ENCODE peak calls at places on chromosomes 5 and 9, in seven cellular contexts. One of them, this sample, is unnamed.

GRCh38 chr9:84277646-84278045 is 62.9 kb downstream of the SLC28A3 start:
- DNase-seq in cardiac muscle cell: no peak
- DNase-seq in breast epithelium: no peak
- DNase-seq in brain microvascular endothelial cell: no peak
- DNase-seq in CD8-positive, alpha-beta memory T cell: no peak
- DNase-seq in sigmoid colon: no peak
- DNase-seq in tibial artery: no peak
- DNase-seq in this sample: no peak

GRCh38 chr9:7177383-7177782 is 419.6 kb downstream of the KDM4C start:
- DNase-seq in tibial artery: no peak
- DNase-seq in brain microvascular endothelial cell: no peak
- DNase-seq in sigmoid colon: no peak
- DNase-seq in CD8-positive, alpha-beta memory T cell: no peak
- DNase-seq in cardiac muscle cell: no peak
- DNase-seq in breast epithelium: no peak
- DNase-seq in this sample: no peak

GRCh38 chr9:5500441-5501235 is 9.7 kb upstream of the PDCD1LG2 start:
- DNase-seq in breast epithelium: no peak
- DNase-seq in tibial artery: no peak
- DNase-seq in cardiac muscle cell: no peak
- DNase-seq in CD8-positive, alpha-beta memory T cell: no peak
- DNase-seq in brain microvascular endothelial cell: peak
- DNase-seq in sigmoid colon: no peak
- DNase-seq in this sample: peak

GRCh38 chr9:78439192-78439865 is 142.4 kb downstream of the PSAT1 start:
- DNase-seq in tibial artery: peak
- DNase-seq in cardiac muscle cell: peak
- DNase-seq in CD8-positive, alpha-beta memory T cell: peak
- DNase-seq in sigmoid colon: peak
- DNase-seq in breast epithelium: peak
- DNase-seq in brain microvascular endothelial cell: peak
- DNase-seq in this sample: peak

GRCh38 chr5:142532416-142533176 is 153.3 kb downstream of the FGF1 start:
- DNase-seq in sigmoid colon: no peak
- DNase-seq in tibial artery: no peak
- DNase-seq in breast epithelium: no peak
- DNase-seq in cardiac muscle cell: no peak
- DNase-seq in CD8-positive, alpha-beta memory T cell: no peak
- DNase-seq in brain microvascular endothelial cell: no peak
- DNase-seq in this sample: no peak

GRCh38 chr5:166677891-166678290 is 1613.6 kb upstream of the WWC1 start:
- DNase-seq in brain microvascular endothelial cell: no peak
- DNase-seq in breast epithelium: no peak
- DNase-seq in sigmoid colon: no peak
- DNase-seq in cardiac muscle cell: no peak
- DNase-seq in tibial artery: no peak
- DNase-seq in CD8-positive, alpha-beta memory T cell: no peak
- DNase-seq in this sample: no peak

GRCh38 chr5:117084052-117084451 is 509.4 kb upstream of the SEMA6A start:
- DNase-seq in brain microvascular endothelial cell: no peak
- DNase-seq in cardiac muscle cell: peak
- DNase-seq in sigmoid colon: no peak
- DNase-seq in breast epithelium: no peak
- DNase-seq in CD8-positive, alpha-beta memory T cell: no peak
- DNase-seq in tibial artery: no peak
- DNase-seq in this sample: peak

GRCh38 chr5:34503379-34504346 is 152.5 kb upstream of the RAI14 start:
- DNase-seq in sigmoid colon: no peak
- DNase-seq in breast epithelium: peak
- DNase-seq in CD8-positive, alpha-beta memory T cell: no peak
- DNase-seq in tibial artery: no peak
- DNase-seq in cardiac muscle cell: no peak
- DNase-seq in brain microvascular endothelial cell: no peak
- DNase-seq in this sample: no peak

GRCh38 chr9:101995231-101995630 is 256.8 kb upstream of the GRIN3A start:
- DNase-seq in CD8-positive, alpha-beta memory T cell: no peak
- DNase-seq in breast epithelium: no peak
- DNase-seq in brain microvascular endothelial cell: peak
- DNase-seq in cardiac muscle cell: no peak
- DNase-seq in tibial artery: no peak
- DNase-seq in sigmoid colon: no peak
- DNase-seq in this sample: peak

GRCh38 chr5:174410716-174411512 is 313.5 kb upstream of the MSX2 start:
- DNase-seq in CD8-positive, alpha-beta memory T cell: no peak
- DNase-seq in breast epithelium: no peak
- DNase-seq in brain microvascular endothelial cell: no peak
- DNase-seq in tibial artery: no peak
- DNase-seq in sigmoid colon: no peak
- DNase-seq in cardiac muscle cell: no peak
- DNase-seq in this sample: no peak

GRCh38 chr5:34499001-34499734 is 157.0 kb upstream of the RAI14 start:
- DNase-seq in brain microvascular endothelial cell: peak
- DNase-seq in cardiac muscle cell: no peak
- DNase-seq in sigmoid colon: no peak
- DNase-seq in CD8-positive, alpha-beta memory T cell: no peak
- DNase-seq in breast epithelium: no peak
- DNase-seq in tibial artery: no peak
- DNase-seq in this sample: no peak

DNA sequence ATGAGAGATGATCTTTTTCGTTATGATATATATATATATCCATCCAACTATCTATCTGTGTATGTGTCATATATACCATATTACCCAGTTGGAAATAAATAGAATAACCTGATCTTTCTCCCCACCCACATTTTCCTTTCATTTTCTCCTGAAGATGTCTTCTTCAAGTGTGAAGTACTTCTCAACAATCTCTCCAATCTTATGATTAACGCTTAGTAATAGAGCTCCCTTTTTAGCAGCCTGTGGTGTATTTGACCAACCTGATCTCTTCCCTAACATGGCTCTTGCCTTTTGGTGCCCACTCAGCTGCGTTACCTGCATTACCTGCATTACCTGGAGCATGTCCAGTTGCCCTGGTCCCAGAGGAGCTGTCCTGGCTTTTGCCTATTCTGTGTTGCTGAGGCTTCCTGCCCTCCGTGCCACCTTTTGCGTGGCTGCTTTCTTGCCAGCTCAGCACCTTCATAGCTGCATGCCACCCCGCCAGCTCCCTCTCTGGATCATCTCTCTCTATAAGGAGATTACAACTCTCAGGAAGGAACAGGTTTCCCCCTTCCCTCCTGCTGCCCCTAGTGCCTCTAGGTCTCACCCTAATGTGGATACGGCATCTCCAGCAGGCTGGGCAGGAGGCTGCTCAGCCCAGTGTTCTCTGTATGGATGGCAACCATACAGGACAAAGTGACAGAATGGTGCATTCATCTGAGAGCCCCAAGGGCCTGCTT is 126.6 kb downstream of the GADD45G start:
- DNase-seq in brain microvascular endothelial cell: no peak
- DNase-seq in breast epithelium: no peak
- DNase-seq in CD8-positive, alpha-beta memory T cell: no peak
- DNase-seq in sigmoid colon: no peak
- DNase-seq in tibial artery: no peak
- DNase-seq in cardiac muscle cell: no peak
- DNase-seq in this sample: no peak
- H3K4me3 ChIP-seq in brain microvascular endothelial cell: no peak
- H3K4me3 ChIP-seq in breast epithelium: no peak
- H3K4me3 ChIP-seq in CD8-positive, alpha-beta memory T cell: no peak
- H3K4me3 ChIP-seq in sigmoid colon: no peak
- H3K4me3 ChIP-seq in tibial artery: no peak
- H3K4me3 ChIP-seq in cardiac muscle cell: no peak
- H3K4me3 ChIP-seq in this sample: no peak

GRCh38 chr9:89602978-89603628 is 1.7 kb upstream of the GADD45G start:
- DNase-seq in sigmoid colon: peak
- DNase-seq in CD8-positive, alpha-beta memory T cell: peak
- DNase-seq in cardiac muscle cell: peak
- DNase-seq in tibial artery: peak
- DNase-seq in breast epithelium: peak
- DNase-seq in brain microvascular endothelial cell: peak
- DNase-seq in this sample: peak
- H3K27ac ChIP-seq in sigmoid colon: peak
- H3K27ac ChIP-seq in CD8-positive, alpha-beta memory T cell: no peak
- H3K27ac ChIP-seq in cardiac muscle cell: no peak
- H3K27ac ChIP-seq in tibial artery: peak
- H3K27ac ChIP-seq in breast epithelium: no peak
- H3K27ac ChIP-seq in brain microvascular endothelial cell: no peak
- H3K27ac ChIP-seq in this sample: peak

GRCh38 chr5:60520451-60521210 is 179.3 kb downstream of the DEPDC1B start:
- DNase-seq in sigmoid colon: no peak
- DNase-seq in CD8-positive, alpha-beta memory T cell: no peak
- DNase-seq in cardiac muscle cell: no peak
- DNase-seq in brain microvascular endothelial cell: no peak
- DNase-seq in breast epithelium: no peak
- DNase-seq in tibial artery: no peak
- DNase-seq in this sample: no peak

GRCh38 chr5:60521379-60522298 is 178.3 kb downstream of the DEPDC1B start:
- DNase-seq in cardiac muscle cell: no peak
- DNase-seq in sigmoid colon: no peak
- DNase-seq in brain microvascular endothelial cell: no peak
- DNase-seq in CD8-positive, alpha-beta memory T cell: no peak
- DNase-seq in breast epithelium: no peak
- DNase-seq in tibial artery: no peak
- DNase-seq in this sample: no peak

GRCh38 chr5:60517094-60517694 is 182.8 kb downstream of the DEPDC1B start:
- DNase-seq in sigmoid colon: no peak
- DNase-seq in breast epithelium: no peak
- DNase-seq in tibial artery: no peak
- DNase-seq in brain microvascular endothelial cell: no peak
- DNase-seq in CD8-positive, alpha-beta memory T cell: no peak
- DNase-seq in cardiac muscle cell: no peak
- DNase-seq in this sample: no peak

GRCh38 chr5:60517850-60518249 is 182.1 kb downstream of the DEPDC1B start:
- DNase-seq in cardiac muscle cell: no peak
- DNase-seq in brain microvascular endothelial cell: no peak
- DNase-seq in sigmoid colon: no peak
- DNase-seq in CD8-positive, alpha-beta memory T cell: no peak
- DNase-seq in breast epithelium: no peak
- DNase-seq in tibial artery: no peak
- DNase-seq in this sample: no peak

GRCh38 chr5:60519372-60519771 is 180.6 kb downstream of the DEPDC1B start:
- DNase-seq in breast epithelium: no peak
- DNase-seq in cardiac muscle cell: no peak
- DNase-seq in brain microvascular endothelial cell: no peak
- DNase-seq in CD8-positive, alpha-beta memory T cell: no peak
- DNase-seq in tibial artery: no peak
- DNase-seq in sigmoid colon: no peak
- DNase-seq in this sample: no peak
- H3K4me3 ChIP-seq in breast epithelium: no peak
- H3K4me3 ChIP-seq in cardiac muscle cell: no peak
- H3K4me3 ChIP-seq in brain microvascular endothelial cell: no peak
- H3K4me3 ChIP-seq in CD8-positive, alpha-beta memory T cell: no peak
- H3K4me3 ChIP-seq in tibial artery: no peak
- H3K4me3 ChIP-seq in sigmoid colon: no peak
- H3K4me3 ChIP-seq in this sample: no peak

DNA sequence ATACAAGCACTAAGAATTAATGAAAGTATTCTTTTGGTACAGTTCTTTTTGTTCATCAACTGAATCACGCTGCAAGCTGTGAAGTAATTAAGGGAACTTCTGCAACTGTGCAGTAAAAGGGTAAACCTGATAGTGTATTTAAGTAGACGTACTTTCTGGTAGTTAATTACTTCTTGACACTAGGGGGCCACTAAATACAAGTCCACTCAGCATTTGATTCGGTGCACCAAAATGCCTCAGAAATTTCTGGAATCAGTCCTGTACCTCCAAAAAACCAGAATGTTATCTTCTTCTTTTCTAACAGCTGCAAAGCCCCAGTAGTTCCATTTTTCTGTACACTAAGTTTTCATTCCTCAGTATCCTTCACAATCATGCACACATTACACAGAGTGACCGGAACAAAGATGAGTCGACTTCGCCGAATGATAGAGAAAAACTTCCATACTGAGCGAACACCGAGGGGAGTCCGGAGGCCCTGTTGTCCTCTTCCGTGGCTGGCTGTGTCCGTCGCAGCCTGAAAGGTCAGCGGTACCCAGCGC is 500 bp downstream of the GFM2 start:
- DNase-seq in breast epithelium: no peak
- DNase-seq in tibial artery: no peak
- DNase-seq in brain microvascular endothelial cell: no peak
- DNase-seq in sigmoid colon: no peak
- DNase-seq in CD8-positive, alpha-beta memory T cell: no peak
- DNase-seq in cardiac muscle cell: peak
- DNase-seq in this sample: peak
- H3K27ac ChIP-seq in breast epithelium: peak
- H3K27ac ChIP-seq in tibial artery: peak
- H3K27ac ChIP-seq in brain microvascular endothelial cell: peak
- H3K27ac ChIP-seq in sigmoid colon: peak
- H3K27ac ChIP-seq in CD8-positive, alpha-beta memory T cell: peak
- H3K27ac ChIP-seq in cardiac muscle cell: peak
- H3K27ac ChIP-seq in this sample: peak